ENCODE peak calls at places on chromosomes 12 and 14, in six cellular contexts. C is neuronal stem cell, A is mesenchymal stem cell, Q is IMR-90, Z is H9, D is trophoblast cell. F is an unnamed sample. For H3K4me1, the result is how much of the 10 kb centered on the place peaks cover.

GRCh38 chr14:52131640-52132320 is 62.9 kb upstream of the NID2 start:
- DNase-seq in D (peak), Z (peak), C (peak), A (peak), Q (peak), F (peak)

GRCh38 chr12:132367401-132367851 is 38.0 kb upstream of the GALNT9 start:
- DNase-seq in Q (no peak), Z (no peak), A (no peak), C (no peak), D (no peak), F (no peak)

GRCh38 chr12:6333566-6333965 is 8.3 kb downstream of the TNFRSF1A start:
- DNase-seq in Q (peak), A (peak), C (no peak), Z (no peak), D (peak), F (no peak)

GRCh38 chr14:52342849-52343606 is 28.9 kb downstream of the PTGER2 start:
- DNase-seq in Z (no peak), C (no peak), Q (peak), D (no peak), A (no peak), F (peak)

GRCh38 chr14:72000907-72001306 is 68.7 kb downstream of the RGS6 start:
- DNase-seq in Q (no peak), Z (no peak), A (no peak), C (no peak), D (no peak), F (no peak)

GRCh38 chr12:1886396-1887008 is 31.9 kb downstream of the CACNA2D4 start:
- DNase-seq in Z (no peak), Q (no peak), C (no peak), A (no peak), D (no peak), F (no peak)

GRCh38 chr12:51888316-51889215 is 663 bp downstream of the ANKRD33 start:
- DNase-seq in A (no peak), Q (no peak), C (no peak), D (no peak), Z (no peak), F (no peak)

GRCh38 chr12:76866146-76866545 is 12.7 kb downstream of the CSRP2 start:
- DNase-seq in A (peak), C (peak), Z (no peak), Q (no peak), D (no peak), F (no peak)

GRCh38 chr14:94771191-94771905 is 1.4 kb upstream of the GSC start:
- DNase-seq in C (no peak), Q (no peak), Z (no peak), A (no peak), D (no peak), F (peak)

GRCh38 chr14:99041820-99042174 is 230.2 kb downstream of the BCL11B start:
- DNase-seq in C (no peak), A (no peak), D (no peak), Z (no peak), Q (no peak), F (peak)

GRCh38 chr14:99043258-99043615 is 228.8 kb downstream of the BCL11B start:
- DNase-seq in C (no peak), Z (no peak), D (no peak), Q (no peak), A (no peak), F (no peak)

GRCh38 chr14:99043756-99044155 is 228.2 kb downstream of the BCL11B start:
- DNase-seq in A (no peak), C (no peak), D (no peak), Z (no peak), Q (no peak), F (no peak)

GRCh38 chr14:99041141-99041819 is 230.7 kb downstream of the BCL11B start:
- DNase-seq in C (no peak), A (no peak), Z (no peak), Q (no peak), D (no peak), F (no peak)

DNA sequence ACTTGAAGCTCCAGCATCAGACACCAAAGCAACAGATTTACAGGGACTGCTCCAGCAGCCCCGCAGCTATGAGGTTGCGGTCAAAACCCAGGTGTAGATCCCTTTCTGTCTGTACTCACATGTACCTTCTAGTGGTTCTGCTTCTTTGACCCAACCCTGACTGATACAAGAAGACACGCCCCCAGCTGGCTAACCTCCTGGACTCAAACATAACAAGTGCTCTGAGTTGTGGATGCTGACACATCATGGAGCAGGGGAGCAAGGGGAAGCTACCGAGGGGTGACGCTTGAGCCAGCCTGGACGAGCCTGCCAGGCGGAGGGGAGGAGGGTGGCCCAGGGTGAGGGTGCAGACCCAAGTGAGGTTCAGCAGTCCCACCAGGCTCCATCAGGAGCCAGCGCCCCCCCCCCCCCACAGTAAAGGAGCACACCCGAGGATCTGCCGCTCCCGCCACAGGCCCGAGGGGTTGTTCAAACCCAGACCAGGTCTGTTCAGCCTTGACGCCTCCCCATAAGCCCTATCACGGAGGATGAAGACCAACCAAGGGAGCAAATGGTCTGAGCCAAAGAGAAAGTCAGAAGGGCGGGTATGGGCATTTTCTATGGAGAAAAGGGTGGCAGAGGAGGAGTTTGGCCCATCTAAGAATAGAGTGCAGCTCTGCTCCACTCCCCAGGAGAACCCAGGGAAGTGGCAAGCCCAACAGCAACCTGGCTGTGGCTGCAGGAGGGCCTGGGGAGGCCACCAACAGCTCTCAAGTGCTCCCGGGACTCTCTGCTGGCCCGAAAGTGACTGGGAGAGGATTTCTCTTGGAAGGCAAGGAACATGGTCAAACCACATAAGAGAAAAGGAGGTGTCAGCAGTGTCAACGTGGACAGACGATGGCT is 229.4 kb downstream of the BCL11B start:
- DNase-seq in Q (no peak), A (no peak), D (no peak), C (no peak), Z (no peak), F (no peak)
- H2AK5ac ChIP-seq in Q (no peak), A (no peak), D (peak), C (peak), Z (no peak), F (no peak)

GRCh38 chr12:122080149-122081107 is 1.9 kb downstream of the MLXIP start:
- DNase-seq in A (peak), C (no peak), Q (peak), D (no peak), Z (no peak), F (peak)

GRCh38 chr12:122081108-122081696 is 2.6 kb downstream of the MLXIP start:
- DNase-seq in A (peak), Z (no peak), D (peak), Q (no peak), C (no peak), F (no peak)

GRCh38 chr12:122079038-122079531 is 529 bp downstream of the MLXIP start:
- DNase-seq in Q (no peak), Z (peak), A (no peak), C (no peak), D (no peak), F (peak)

GRCh38 chr12:122078141-122079037 is at the start of gene MLXIP:
- DNase-seq in D (peak), Q (peak), Z (peak), C (peak), A (peak), F (peak)

DNA sequence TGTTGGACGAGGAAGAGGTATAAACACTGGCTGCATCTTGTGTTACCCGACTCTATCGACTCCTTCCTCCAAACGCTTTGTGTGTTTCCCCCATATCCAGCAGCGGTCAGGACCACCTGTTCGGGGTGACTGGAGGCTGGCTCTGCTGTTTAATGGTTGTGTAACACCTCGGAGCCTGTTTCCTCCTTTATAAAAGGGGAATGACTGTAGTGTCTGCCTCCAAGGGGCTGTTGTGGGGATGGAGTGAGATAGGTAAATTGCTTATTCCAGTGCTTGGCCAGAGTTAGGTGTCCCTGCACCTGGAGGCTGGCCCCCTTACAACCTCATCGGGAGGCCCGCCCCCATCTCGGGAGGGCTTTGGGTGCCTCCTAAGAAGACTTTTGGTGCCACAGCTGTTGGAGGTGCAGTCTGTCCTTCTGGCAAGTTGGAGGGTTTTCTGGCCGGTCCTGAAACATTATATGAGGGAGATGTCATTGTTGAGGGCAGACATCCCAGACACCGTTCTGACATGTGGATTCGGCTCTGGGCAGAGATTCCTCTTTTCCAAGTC is 1.1 kb downstream of the MLXIP start:
- DNase-seq in A (no peak), Q (no peak), C (no peak), Z (no peak), D (no peak), F (peak)
- H3K4me1 ChIP-seq in A (under half), Q (under half), C (under half), Z (under half), D (under half), F (under half)

GRCh38 chr14:105267820-105268548 is 19.7 kb downstream of the BTBD6 start:
- DNase-seq in C (no peak), Q (no peak), Z (no peak), A (no peak), D (no peak), F (no peak)
- H4K8ac ChIP-seq in C (no peak), Q (no peak), Z (no peak), A (no peak), D (no peak), F (no peak)

GRCh38 chr14:33545696-33546095 is 405.2 kb downstream of the EGLN3 start:
- DNase-seq in A (no peak), Q (no peak), D (no peak), C (no peak), Z (no peak), F (no peak)

GRCh38 chr14:33539918-33540357 is 410.9 kb downstream of the EGLN3 start:
- DNase-seq in D (no peak), Q (no peak), A (no peak), Z (no peak), C (no peak), F (no peak)

GRCh38 chr14:33548606-33549005 is 402.3 kb downstream of the EGLN3 start:
- DNase-seq in D (no peak), C (peak), A (no peak), Z (no peak), Q (no peak), F (no peak)

GRCh38 chr14:33542338-33543290 is 408.3 kb downstream of the EGLN3 start:
- DNase-seq in D (no peak), Z (no peak), C (no peak), Q (no peak), A (no peak), F (no peak)
- H2AK5ac ChIP-seq in D (no peak), Z (no peak), C (no peak), Q (no peak), A (no peak), F (no peak)

GRCh38 chr12:54418441-54419087 is 502 bp downstream of the ITGA5 start:
- DNase-seq in A (no peak), C (no peak), Q (no peak), D (no peak), Z (no peak), F (no peak)

GRCh38 chr12:54420766-54421144 is 1.7 kb upstream of the ITGA5 start:
- DNase-seq in A (peak), D (peak), Q (no peak), Z (no peak), C (no peak), F (no peak)

GRCh38 chr12:54417712-54418440 is 1.2 kb downstream of the ITGA5 start:
- DNase-seq in A (peak), Q (no peak), C (no peak), Z (no peak), D (no peak), F (no peak)

GRCh38 chr12:54421175-54421872 is 2.3 kb upstream of the ITGA5 start:
- DNase-seq in C (no peak), A (peak), D (no peak), Q (peak), Z (no peak), F (no peak)

GRCh38 chr12:54419088-54419887 is at the start of gene ITGA5:
- DNase-seq in C (peak), Q (peak), A (peak), Z (peak), D (peak), F (peak)
- H3K4me1 ChIP-seq in C (under half), Q (under half), A (under half), Z (under half), D (under half), F (under half)

GRCh38 chr14:59919582-59920377 is at the start of gene LRRC9:
- DNase-seq in A (peak), C (peak), Z (peak), Q (no peak), D (peak), F (peak)
- H4K8ac ChIP-seq in A (no peak), C (no peak), Z (no peak), Q (no peak), D (peak), F (no peak)

DNA sequence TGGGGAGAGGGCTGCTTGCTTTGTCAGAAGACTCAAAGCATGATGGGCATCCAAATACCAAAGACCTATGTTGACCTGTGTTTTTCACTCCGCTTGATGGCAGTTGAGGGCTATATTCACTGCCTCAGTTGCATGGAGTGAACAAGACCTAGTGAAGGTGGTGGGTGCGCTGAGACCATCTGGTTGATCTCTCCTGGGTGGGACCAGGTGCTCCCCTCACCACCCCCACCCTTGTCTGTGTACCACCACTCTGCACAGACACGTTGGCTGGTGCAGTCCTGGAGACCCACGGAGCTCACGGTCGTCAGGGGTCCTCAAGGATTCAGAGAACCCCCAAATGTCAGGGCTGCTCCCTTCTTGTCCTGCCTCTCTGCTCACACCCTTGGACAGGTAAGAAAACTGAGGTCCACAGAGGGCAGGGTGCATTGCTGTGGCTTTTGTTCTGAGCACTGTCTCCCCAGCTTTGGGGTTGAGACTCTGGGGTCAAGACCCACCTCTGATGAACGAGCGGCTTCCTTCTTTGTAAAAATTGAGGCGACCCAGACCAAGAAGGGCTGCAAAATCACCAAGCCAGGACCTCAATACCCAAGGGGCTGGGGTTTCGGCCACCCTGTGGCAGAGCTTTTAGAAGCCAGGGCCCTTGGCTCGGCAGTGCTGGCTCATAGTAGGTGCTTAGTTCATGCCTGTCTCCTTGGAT is 166.3 kb upstream of the RTL1 start:
- DNase-seq in C (no peak), Z (peak), Q (no peak), A (no peak), D (no peak), F (no peak)
- H2AK5ac ChIP-seq in C (no peak), Z (no peak), Q (no peak), A (no peak), D (no peak), F (peak)

GRCh38 chr14:58635041-58635440 is 2.7 kb upstream of the DACT1 start:
- DNase-seq in Q (no peak), A (no peak), Z (no peak), C (no peak), D (no peak), F (peak)
- H3K4me1 ChIP-seq in Q (under half), A (under half), Z (under half), C (under half), D (under half), F (under half)

GRCh38 chr14:50364792-50365191 is 31.9 kb downstream of the CDKL1 start:
- DNase-seq in A (no peak), C (no peak), Z (no peak), D (no peak), Q (no peak), F (no peak)

GRCh38 chr14:50366589-50366988 is 30.1 kb downstream of the CDKL1 start:
- DNase-seq in C (no peak), Z (no peak), A (no peak), D (no peak), Q (no peak), F (no peak)

GRCh38 chr14:50362791-50363733 is 33.6 kb downstream of the CDKL1 start:
- DNase-seq in D (no peak), Q (peak), A (peak), Z (no peak), C (no peak), F (no peak)

GRCh38 chr14:50366115-50366514 is 30.6 kb downstream of the CDKL1 start:
- DNase-seq in Q (peak), C (no peak), D (no peak), A (no peak), Z (no peak), F (no peak)

GRCh38 chr14:50363734-50364113 is 33.0 kb downstream of the CDKL1 start:
- DNase-seq in C (no peak), Q (peak), A (peak), Z (no peak), D (no peak), F (no peak)
- H4K8ac ChIP-seq in C (no peak), Q (peak), A (peak), Z (no peak), D (no peak), F (no peak)